ENCODE peak calls at places on chromosome 11, in eight cellular contexts. One of them, this sample, is unnamed.

GRCh38 chr11:73249858-73250773 is 22.0 kb upstream of the P2RY6 start:
- DNase-seq in cardiac fibroblast: peak; percentile 28
- DNase-seq in HCT116: no peak
- DNase-seq in heart right ventricle: no peak
- DNase-seq in fibroblast of mammary gland: no peak
- DNase-seq in thoracic aorta: no peak
- DNase-seq in prostate gland: no peak
- DNase-seq in RWPE1: no peak
- DNase-seq in this sample: no peak

GRCh38 chr11:12516387-12517110 is 139.2 kb downstream of the PARVA start:
- DNase-seq in cardiac fibroblast: no peak
- DNase-seq in HCT116: no peak
- DNase-seq in heart right ventricle: no peak
- DNase-seq in fibroblast of mammary gland: no peak
- DNase-seq in thoracic aorta: no peak
- DNase-seq in prostate gland: no peak
- DNase-seq in RWPE1: no peak
- DNase-seq in this sample: no peak

GRCh38 chr11:2374456-2375201 is 2.5 kb upstream of the CD81 start:
- DNase-seq in cardiac fibroblast: no peak
- DNase-seq in HCT116: no peak
- DNase-seq in heart right ventricle: no peak
- DNase-seq in fibroblast of mammary gland: no peak
- DNase-seq in thoracic aorta: no peak
- DNase-seq in prostate gland: no peak
- DNase-seq in RWPE1: no peak
- DNase-seq in this sample: no peak

GRCh38 chr11:70399681-70400112 is 1.4 kb downstream of the CTTN start:
- DNase-seq in cardiac fibroblast: peak; percentile 96
- DNase-seq in HCT116: peak; percentile 87
- DNase-seq in heart right ventricle: peak; percentile 74
- DNase-seq in fibroblast of mammary gland: peak; percentile 96
- DNase-seq in thoracic aorta: peak; percentile 79
- DNase-seq in prostate gland: peak; percentile 51
- DNase-seq in RWPE1: peak; percentile 95
- DNase-seq in this sample: peak; percentile 97

GRCh38 chr11:3206128-3206921 is 12.3 kb downstream of the MRGPRG start:
- DNase-seq in cardiac fibroblast: no peak
- DNase-seq in HCT116: no peak
- DNase-seq in heart right ventricle: no peak
- DNase-seq in fibroblast of mammary gland: no peak
- DNase-seq in thoracic aorta: no peak
- DNase-seq in prostate gland: no peak
- DNase-seq in RWPE1: no peak
- DNase-seq in this sample: no peak

GRCh38 chr11:2474059-2474901 is 29.5 kb downstream of the KCNQ1 start:
- DNase-seq in cardiac fibroblast: no peak
- DNase-seq in HCT116: no peak
- DNase-seq in heart right ventricle: no peak
- DNase-seq in fibroblast of mammary gland: no peak
- DNase-seq in thoracic aorta: no peak
- DNase-seq in prostate gland: no peak
- DNase-seq in RWPE1: no peak
- DNase-seq in this sample: no peak

GRCh38 chr11:61869636-61870428 is 21.5 kb downstream of the FADS3 start:
- DNase-seq in cardiac fibroblast: no peak
- DNase-seq in HCT116: no peak
- DNase-seq in heart right ventricle: no peak
- DNase-seq in fibroblast of mammary gland: no peak
- DNase-seq in thoracic aorta: no peak
- DNase-seq in prostate gland: no peak
- DNase-seq in RWPE1: no peak
- DNase-seq in this sample: no peak

GRCh38 chr11:108853864-108854263 is 189.0 kb downstream of the DDX10 start:
- DNase-seq in cardiac fibroblast: peak; percentile 21
- DNase-seq in HCT116: no peak
- DNase-seq in heart right ventricle: peak; percentile 17
- DNase-seq in fibroblast of mammary gland: no peak
- DNase-seq in thoracic aorta: no peak
- DNase-seq in prostate gland: peak; percentile 15
- DNase-seq in RWPE1: no peak
- DNase-seq in this sample: peak; percentile 43

GRCh38 chr11:107372439-107372838 is 85.2 kb downstream of the CWF19L2 start:
- DNase-seq in cardiac fibroblast: no peak
- DNase-seq in HCT116: no peak
- DNase-seq in heart right ventricle: no peak
- DNase-seq in fibroblast of mammary gland: no peak
- DNase-seq in thoracic aorta: no peak
- DNase-seq in prostate gland: no peak
- DNase-seq in RWPE1: no peak
- DNase-seq in this sample: no peak

GRCh38 chr11:73520358-73521061 is 77.4 kb downstream of the FAM168A start:
- DNase-seq in cardiac fibroblast: no peak
- DNase-seq in HCT116: no peak
- DNase-seq in heart right ventricle: no peak
- DNase-seq in fibroblast of mammary gland: peak; percentile 40
- DNase-seq in thoracic aorta: no peak
- DNase-seq in prostate gland: no peak
- DNase-seq in RWPE1: no peak
- DNase-seq in this sample: peak; percentile 33

GRCh38 chr11:92886243-92886905 is 83.1 kb upstream of the MTNR1B start:
- DNase-seq in cardiac fibroblast: peak; percentile 69
- DNase-seq in HCT116: peak; percentile 46
- DNase-seq in heart right ventricle: peak; percentile 36
- DNase-seq in fibroblast of mammary gland: peak; percentile 55
- DNase-seq in thoracic aorta: no peak
- DNase-seq in prostate gland: peak; percentile 67
- DNase-seq in RWPE1: peak; percentile 71
- DNase-seq in this sample: peak; percentile 72

GRCh38 chr11:60363542-60364525 is 14.5 kb upstream of the MS4A7 start:
- DNase-seq in cardiac fibroblast: peak; percentile 59
- DNase-seq in HCT116: peak; percentile 42
- DNase-seq in heart right ventricle: peak; percentile 50
- DNase-seq in fibroblast of mammary gland: peak; percentile 42
- DNase-seq in thoracic aorta: no peak
- DNase-seq in prostate gland: peak; percentile 56
- DNase-seq in RWPE1: peak; percentile 45
- DNase-seq in this sample: peak; percentile 64

GRCh38 chr11:72373163-72373562 is 61.2 kb downstream of the CLPB start:
- DNase-seq in cardiac fibroblast: no peak
- DNase-seq in HCT116: no peak
- DNase-seq in heart right ventricle: no peak
- DNase-seq in fibroblast of mammary gland: no peak
- DNase-seq in thoracic aorta: no peak
- DNase-seq in prostate gland: no peak
- DNase-seq in RWPE1: no peak
- DNase-seq in this sample: no peak

GRCh38 chr11:110897035-110897434 is 184.8 kb upstream of the ARHGAP20 start:
- DNase-seq in cardiac fibroblast: peak; percentile 73
- DNase-seq in HCT116: no peak
- DNase-seq in heart right ventricle: no peak
- DNase-seq in fibroblast of mammary gland: peak; percentile 92
- DNase-seq in thoracic aorta: no peak
- DNase-seq in prostate gland: no peak
- DNase-seq in RWPE1: no peak
- DNase-seq in this sample: peak; percentile 72

GRCh38 chr11:66291706-66292542 is at the start of gene TMEM151A:
- DNase-seq in cardiac fibroblast: no peak
- DNase-seq in HCT116: no peak
- DNase-seq in heart right ventricle: no peak
- DNase-seq in fibroblast of mammary gland: no peak
- DNase-seq in thoracic aorta: no peak
- DNase-seq in prostate gland: no peak
- DNase-seq in RWPE1: no peak
- DNase-seq in this sample: no peak

DNA sequence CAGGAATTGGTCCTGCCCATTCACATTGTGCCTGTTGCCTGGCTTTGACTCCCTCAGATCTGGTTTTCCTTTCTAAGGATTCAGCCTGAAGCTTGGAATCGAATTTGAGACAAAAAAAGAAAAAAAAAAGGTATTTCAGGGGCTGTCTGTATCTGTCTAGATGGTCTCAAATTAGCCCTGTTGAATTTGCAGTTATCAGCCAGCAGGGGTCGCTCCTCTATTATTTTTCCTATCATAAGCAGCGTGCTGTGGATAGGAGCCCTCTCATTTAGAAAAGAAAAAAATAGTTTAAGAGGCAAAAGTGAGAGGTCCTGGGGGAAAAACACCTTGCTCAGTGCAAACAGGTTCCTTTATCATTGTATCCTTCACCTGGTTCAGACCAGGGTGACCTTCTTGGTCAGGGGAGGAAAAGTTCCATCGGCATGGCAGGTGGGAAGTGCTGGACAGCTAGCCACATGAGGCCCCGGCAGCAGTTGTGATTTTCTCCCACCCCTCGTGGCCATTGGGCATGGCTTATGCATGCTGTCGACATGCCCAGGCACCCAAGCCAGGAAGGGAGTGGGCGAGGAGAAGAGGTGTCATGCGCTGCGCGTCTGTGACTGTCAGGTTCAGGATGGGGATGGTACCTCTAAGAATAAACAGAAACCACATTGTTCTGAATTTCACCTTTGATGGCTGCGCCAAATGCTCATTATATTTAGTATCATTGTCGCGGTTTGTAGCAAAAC is 13.1 kb downstream of the OR5AK2 start:
- DNase-seq in cardiac fibroblast: peak; percentile 18
- DNase-seq in HCT116: no peak
- DNase-seq in heart right ventricle: no peak
- DNase-seq in fibroblast of mammary gland: peak; percentile 35
- DNase-seq in thoracic aorta: no peak
- DNase-seq in prostate gland: no peak
- DNase-seq in RWPE1: no peak
- DNase-seq in this sample: peak; percentile 12
- TF ChIP-seq CTCF in cardiac fibroblast: peak; percentile 60
- TF ChIP-seq CTCF in HCT116: peak; percentile 41
- TF ChIP-seq CTCF in heart right ventricle: no peak
- TF ChIP-seq CTCF in fibroblast of mammary gland: peak; percentile 54
- TF ChIP-seq CTCF in thoracic aorta: no peak
- TF ChIP-seq CTCF in prostate gland: no peak
- TF ChIP-seq CTCF in RWPE1: peak; percentile 10
- TF ChIP-seq CTCF in this sample: peak; percentile 41

GRCh38 chr11:69308936-69309799 is 15.2 kb downstream of the MYEOV start:
- DNase-seq in cardiac fibroblast: no peak
- DNase-seq in HCT116: no peak
- DNase-seq in heart right ventricle: no peak
- DNase-seq in fibroblast of mammary gland: no peak
- DNase-seq in thoracic aorta: no peak
- DNase-seq in prostate gland: no peak
- DNase-seq in RWPE1: no peak
- DNase-seq in this sample: no peak
- TF ChIP-seq CTCF in cardiac fibroblast: no peak
- TF ChIP-seq CTCF in HCT116: no peak
- TF ChIP-seq CTCF in heart right ventricle: no peak
- TF ChIP-seq CTCF in fibroblast of mammary gland: no peak
- TF ChIP-seq CTCF in thoracic aorta: no peak
- TF ChIP-seq CTCF in prostate gland: no peak
- TF ChIP-seq CTCF in RWPE1: no peak
- TF ChIP-seq CTCF in this sample: no peak

DNA sequence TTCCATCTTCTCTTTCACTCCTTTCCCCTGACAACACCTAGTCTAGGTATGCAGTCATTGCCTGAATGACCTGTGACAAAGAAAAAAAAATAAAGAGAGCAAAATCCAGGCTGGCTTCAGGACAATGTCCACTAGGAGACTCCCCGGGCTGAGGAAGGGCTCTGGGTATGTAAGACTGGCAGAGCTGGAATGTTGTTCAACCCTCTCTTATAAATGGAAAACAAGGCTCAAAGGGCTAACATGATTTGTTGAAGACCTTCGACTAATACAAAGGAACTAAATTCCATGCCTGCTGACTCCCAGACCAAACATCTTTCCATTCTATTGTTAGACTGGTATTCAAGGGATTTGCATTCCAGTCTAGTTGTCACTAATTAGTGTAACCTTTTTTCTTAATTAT is 122.2 kb downstream of the ARL14EP start:
- DNase-seq in cardiac fibroblast: no peak
- DNase-seq in HCT116: no peak
- DNase-seq in heart right ventricle: no peak
- DNase-seq in fibroblast of mammary gland: no peak
- DNase-seq in thoracic aorta: no peak
- DNase-seq in prostate gland: no peak
- DNase-seq in RWPE1: no peak
- DNase-seq in this sample: no peak
- TF ChIP-seq CTCF in cardiac fibroblast: no peak
- TF ChIP-seq CTCF in HCT116: no peak
- TF ChIP-seq CTCF in heart right ventricle: no peak
- TF ChIP-seq CTCF in fibroblast of mammary gland: no peak
- TF ChIP-seq CTCF in thoracic aorta: no peak
- TF ChIP-seq CTCF in prostate gland: no peak
- TF ChIP-seq CTCF in RWPE1: no peak
- TF ChIP-seq CTCF in this sample: no peak

DNA sequence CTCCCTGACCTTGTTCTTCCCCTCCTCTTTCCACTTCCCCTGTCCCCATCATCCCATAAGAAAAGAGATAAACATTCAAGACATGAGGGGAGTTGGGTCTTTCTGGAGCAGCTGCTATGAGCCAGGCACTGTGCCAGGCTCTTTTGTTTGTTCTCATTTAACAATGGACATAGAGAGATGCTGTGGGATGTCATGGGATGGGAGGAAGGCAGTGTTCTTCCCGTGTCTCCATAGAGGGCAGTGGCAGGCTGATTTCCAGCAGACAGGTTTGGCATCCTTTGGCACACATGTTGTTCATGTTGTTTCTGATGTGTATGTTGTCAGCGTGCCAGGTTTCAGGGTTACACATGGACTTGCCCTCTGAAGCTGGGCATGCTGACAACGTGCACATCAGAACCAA is 44.0 kb upstream of the NECTIN1 start:
- DNase-seq in cardiac fibroblast: no peak
- DNase-seq in HCT116: no peak
- DNase-seq in heart right ventricle: no peak
- DNase-seq in fibroblast of mammary gland: no peak
- DNase-seq in thoracic aorta: no peak
- DNase-seq in prostate gland: no peak
- DNase-seq in RWPE1: no peak
- DNase-seq in this sample: no peak
- TF ChIP-seq CTCF in cardiac fibroblast: no peak
- TF ChIP-seq CTCF in HCT116: no peak
- TF ChIP-seq CTCF in heart right ventricle: no peak
- TF ChIP-seq CTCF in fibroblast of mammary gland: no peak
- TF ChIP-seq CTCF in thoracic aorta: no peak
- TF ChIP-seq CTCF in prostate gland: no peak
- TF ChIP-seq CTCF in RWPE1: no peak
- TF ChIP-seq CTCF in this sample: no peak

DNA sequence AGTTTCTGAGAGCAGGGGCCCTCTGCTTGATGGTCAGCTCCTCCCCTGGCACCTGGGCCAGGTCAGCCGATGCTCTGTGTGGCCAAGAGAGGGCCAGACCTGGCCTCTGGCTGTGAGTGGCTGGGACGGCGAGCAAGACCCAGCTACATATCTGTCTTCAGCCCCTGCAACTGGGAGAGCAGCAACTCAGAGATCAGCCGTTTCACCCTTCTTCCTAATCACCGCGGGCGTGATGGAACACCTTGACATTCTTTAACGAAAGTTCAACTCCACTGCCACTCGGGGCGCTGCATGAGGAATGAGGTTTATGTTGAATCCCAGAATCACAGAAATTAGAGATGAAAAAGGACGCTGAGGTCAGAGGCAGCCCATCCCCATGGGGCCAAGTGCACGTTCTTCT is 195.9 kb downstream of the TRIM29 start:
- DNase-seq in cardiac fibroblast: no peak
- DNase-seq in HCT116: no peak
- DNase-seq in heart right ventricle: no peak
- DNase-seq in fibroblast of mammary gland: no peak
- DNase-seq in thoracic aorta: no peak
- DNase-seq in prostate gland: no peak
- DNase-seq in RWPE1: no peak
- DNase-seq in this sample: no peak
- TF ChIP-seq CTCF in cardiac fibroblast: no peak
- TF ChIP-seq CTCF in HCT116: peak; percentile 28
- TF ChIP-seq CTCF in heart right ventricle: no peak
- TF ChIP-seq CTCF in fibroblast of mammary gland: no peak
- TF ChIP-seq CTCF in thoracic aorta: no peak
- TF ChIP-seq CTCF in prostate gland: no peak
- TF ChIP-seq CTCF in RWPE1: no peak
- TF ChIP-seq CTCF in this sample: peak; percentile 8

This sample was measured in choroid plexus epithelial cell.